ENCODE peak calls at places on chromosomes 7 and 10, in eight cellular contexts. O is GM23338; P is A549; G is left lung; I is endodermal cell; N is Peyer's patch; S is CD8-positive, alpha-beta memory T cell; E is CD4-positive, alpha-beta memory T cell. V is an unnamed sample.

GRCh38 chr10:132407846-132408278 is 10.9 kb downstream of the PWWP2B start:
- DNase-seq in S (no peak), P (no peak), E (no peak), O (peak; percentile 91), N (peak; percentile 87), I (peak; percentile 94), G (peak; percentile 90), V (no peak)

GRCh38 chr10:690227-691161 is 1.0 kb upstream of the DIP2C start:
- DNase-seq in I (no peak), S (no peak), N (no peak), E (no peak), G (no peak), O (no peak), P (no peak), V (no peak)

GRCh38 chr10:84743483-84743882 is 415.1 kb downstream of the CCSER2 start:
- DNase-seq in I (no peak), N (no peak), O (peak; percentile 39), P (no peak), G (no peak), S (no peak), E (no peak), V (no peak)

GRCh38 chr7:38274493-38274892 is 1.1 kb upstream of the TARP start:
- DNase-seq in P (no peak), G (no peak), O (no peak), S (no peak), N (no peak), E (no peak), I (no peak), V (no peak)

GRCh38 chr7:140596751-140597424 is 43.7 kb downstream of the DENND2A start:
- DNase-seq in P (no peak), S (no peak), E (no peak), I (no peak), G (no peak), N (no peak), O (no peak), V (no peak)

GRCh38 chr7:81161459-81162075 is 242.7 kb upstream of the SEMA3C start:
- DNase-seq in I (no peak), G (no peak), E (no peak), S (no peak), O (no peak), P (peak; percentile 71), N (no peak), V (no peak)

GRCh38 chr7:44764081-44764480 is 15.4 kb downstream of the ZMIZ2 start:
- DNase-seq in O (no peak), P (no peak), N (no peak), S (no peak), I (no peak), E (no peak), G (no peak), V (no peak)

GRCh38 chr10:48454302-48455054 is 148.0 kb downstream of the MAPK8 start:
- DNase-seq in S (no peak), N (peak; percentile 52), E (no peak), P (no peak), G (no peak), I (peak; percentile 72), O (no peak), V (no peak)

GRCh38 chr7:123352226-123352550 is 152.4 kb upstream of the SLC13A1 start:
- DNase-seq in O (no peak), N (no peak), I (no peak), E (no peak), P (no peak), S (no peak), G (no peak), V (no peak)

GRCh38 chr10:1553951-1554350 is 183.4 kb downstream of the ADARB2 start:
- DNase-seq in S (no peak), O (no peak), P (no peak), I (no peak), E (no peak), N (peak; percentile 22), G (peak; percentile 28), V (no peak)

GRCh38 chr7:106309352-106309751 is 24.6 kb upstream of the NAMPT start:
- DNase-seq in N (no peak), S (no peak), I (no peak), E (no peak), G (no peak), O (no peak), P (no peak), V (no peak)

GRCh38 chr10:44752451-44753441 is 158.4 kb upstream of the TMEM72 start:
- DNase-seq in P (no peak), I (no peak), N (no peak), E (no peak), G (no peak), O (no peak), S (no peak), V (no peak)

GRCh38 chr7:132782777-132783633 is 206.7 kb upstream of the PLXNA4 start:
- DNase-seq in I (no peak), E (no peak), O (no peak), P (no peak), N (no peak), S (no peak), G (no peak), V (no peak)

GRCh38 chr7:106021211-106022067 is 58.4 kb downstream of the CDHR3 start:
- DNase-seq in O (peak; percentile 53), G (no peak), I (peak; percentile 77), E (no peak), N (no peak), S (no peak), P (no peak), V (no peak)

GRCh38 chr7:145644426-145645154 is 472.0 kb upstream of the CNTNAP2 start:
- DNase-seq in N (no peak), S (no peak), P (no peak), O (no peak), G (peak; percentile 10), E (no peak), I (no peak), V (no peak)

GRCh38 chr7:49166441-49166840 is 242.1 kb downstream of the CDC14C start:
- DNase-seq in G (no peak), S (no peak), E (no peak), P (no peak), O (peak; percentile 71), N (no peak), I (peak; percentile 56), V (no peak)

GRCh38 chr7:618539-619355 is 99.1 kb upstream of the PDGFA start:
- DNase-seq in G (peak; percentile 45), E (peak; percentile 89), P (no peak), I (peak; percentile 21), N (no peak), O (no peak), S (peak; percentile 57), V (peak; percentile 92)

DNA sequence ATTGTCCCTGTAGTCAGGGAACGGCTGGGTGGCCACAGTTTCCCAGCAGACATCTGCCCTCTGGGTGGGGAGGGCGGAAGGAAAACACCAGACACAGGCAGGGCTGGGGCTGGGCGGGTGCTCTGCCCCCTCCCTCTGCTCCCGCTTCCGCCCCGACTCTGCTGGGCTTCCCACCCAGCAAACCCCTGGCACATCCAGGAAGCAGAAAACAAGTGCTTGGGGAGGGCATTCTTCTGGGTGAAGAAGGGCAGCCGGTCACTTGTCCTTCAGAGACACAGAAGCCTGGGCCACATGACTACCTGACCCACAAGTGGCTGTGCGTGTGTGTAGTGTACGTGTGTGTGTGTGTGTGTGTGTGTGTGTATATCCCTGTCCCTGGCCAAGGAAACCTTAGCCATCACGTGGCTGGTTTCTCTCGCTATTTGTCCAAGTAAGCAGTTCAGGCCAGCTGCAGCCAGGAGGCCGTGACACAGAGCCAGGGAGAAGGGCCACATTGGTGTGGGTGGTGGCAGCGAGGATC is 77.9 kb downstream of the ZMIZ1 start:
- DNase-seq in P (no peak), I (no peak), S (no peak), N (no peak), G (no peak), O (no peak), E (no peak), V (peak; percentile 61)
- H3K4me1 ChIP-seq in P (peaks cover 96% of the 10 kb centered on the region), I (peaks cover 15% of the 10 kb centered on the region), S (peaks cover 74% of the 10 kb centered on the region), N (peaks cover 15% of the 10 kb centered on the region), G (peaks cover 71% of the 10 kb centered on the region), O (peaks cover 24% of the 10 kb centered on the region), E (peaks cover 75% of the 10 kb centered on the region), V (peaks cover 65% of the 10 kb centered on the region)

DNA sequence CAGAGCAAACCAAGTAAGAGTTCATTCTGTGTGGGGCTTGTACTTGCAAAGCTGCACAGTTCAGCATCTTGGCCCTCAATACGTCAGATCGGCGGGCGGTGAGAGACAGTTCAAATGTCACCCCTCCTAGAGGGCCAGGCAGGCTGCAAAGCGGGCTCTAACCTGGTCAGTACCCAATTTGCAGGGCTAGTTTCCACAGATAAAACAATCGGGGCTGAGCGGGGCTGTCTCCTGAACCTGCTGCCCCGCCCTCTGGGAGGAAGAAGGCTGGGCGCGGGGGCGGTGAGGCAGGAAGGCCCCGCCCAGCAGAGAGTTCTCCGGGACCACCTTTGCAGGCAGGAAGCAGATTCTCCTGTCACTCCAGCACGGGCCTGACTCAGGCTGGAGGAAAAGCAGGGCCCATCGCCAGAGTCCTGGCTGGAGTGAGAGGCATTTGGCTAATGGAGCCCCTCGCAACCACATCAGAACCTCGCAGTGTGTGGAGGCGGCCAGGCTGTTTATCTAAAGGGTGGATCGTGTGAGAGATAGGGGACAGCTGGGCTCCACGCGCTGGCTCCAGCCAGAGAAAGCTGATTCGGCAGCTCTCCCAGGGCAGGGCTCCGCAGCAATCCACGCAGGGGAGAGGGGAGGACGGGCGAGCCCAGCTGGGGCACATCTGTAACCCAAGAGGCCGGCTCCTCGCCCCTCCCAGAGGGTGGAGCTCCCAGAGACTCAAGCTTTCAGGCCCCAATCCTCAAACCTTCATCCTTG is 83.1 kb downstream of the SH3PXD2A start:
- DNase-seq in P (peak; percentile 50), G (peak; percentile 87), S (peak; percentile 49), I (peak; percentile 95), N (peak; percentile 86), E (peak; percentile 64), O (peak; percentile 96), V (peak; percentile 86)
- H3K4me3 ChIP-seq in P (peak overlapping the region; percentile 41), G (peak overlapping the region; percentile 41), S (peak overlapping the region; percentile 82), I (peak overlapping the region; percentile 73), N (peak overlapping the region; percentile 53), E (peak overlapping the region; percentile 87), O (peak overlapping the region; percentile 59), V (peak overlapping the region; percentile 67)

GRCh38 chr10:91592282-91593020 is 40.4 kb downstream of the PPP1R3C start:
- DNase-seq in O (no peak), S (no peak), N (no peak), G (no peak), I (no peak), E (no peak), P (no peak), V (no peak)
- H3K27ac ChIP-seq in O (no peak overlapping the region), S (no peak overlapping the region), N (peak overlapping the region; percentile 81), G (no peak overlapping the region), I (no peak overlapping the region), E (no peak overlapping the region), P (peak overlapping the region; percentile 93), V (no peak overlapping the region)

DNA sequence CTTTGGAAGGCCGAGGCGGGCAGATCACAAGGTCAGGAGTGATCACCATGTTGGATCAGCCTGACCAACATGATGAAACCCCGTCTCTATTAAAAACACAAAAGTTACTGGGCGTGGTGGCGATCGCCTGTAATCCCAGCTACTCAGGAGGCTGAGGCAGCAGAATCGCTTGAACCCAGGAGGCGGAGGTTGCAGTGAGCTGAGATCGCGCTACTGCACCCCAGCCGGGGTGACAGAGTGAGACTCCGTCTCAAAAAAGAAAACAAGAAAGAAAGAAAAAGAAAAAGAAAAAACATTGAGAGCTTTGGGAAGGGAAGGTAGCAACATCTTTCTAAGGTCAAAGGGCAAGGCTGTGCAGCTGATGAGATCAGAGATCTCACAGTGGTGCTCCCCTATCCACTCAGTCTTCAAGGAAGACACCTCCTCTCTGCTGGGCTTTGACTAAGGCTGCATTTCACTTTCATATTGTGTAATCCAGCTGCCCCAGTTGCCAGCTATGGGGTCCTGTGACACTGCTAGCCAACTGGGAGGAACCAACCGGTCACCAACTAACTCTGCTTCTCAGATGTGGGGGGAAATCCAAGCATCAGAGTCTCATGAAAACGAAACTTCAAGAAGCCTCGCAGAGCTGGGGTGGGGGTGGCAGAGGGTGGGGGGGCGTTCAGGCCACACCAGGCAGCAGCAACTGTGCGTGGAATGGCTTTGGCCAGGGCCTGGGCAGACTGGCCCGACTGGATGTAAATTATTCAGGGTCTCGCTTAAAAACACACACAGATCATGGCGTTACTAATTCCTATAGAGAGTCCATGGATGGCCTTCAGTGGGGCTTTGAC is 1.5 kb downstream of the IL15RA start:
- DNase-seq in E (peak; percentile 89), G (no peak), O (no peak), S (peak; percentile 62), P (no peak), I (no peak), N (peak; percentile 63), V (peak; percentile 83)
- H3K4me1 ChIP-seq in E (peaks cover 35% of the 10 kb centered on the region), G (peaks cover 11% of the 10 kb centered on the region), O (peaks cover 15% of the 10 kb centered on the region), S (peaks cover 28% of the 10 kb centered on the region), P (peaks cover 4% of the 10 kb centered on the region), I (no peaks in the 10 kb centered on the region), N (no peaks in the 10 kb centered on the region), V (peaks cover 50% of the 10 kb centered on the region)

V was measured in CD4-positive, CD25-positive, alpha-beta regulatory T cell.